ENCODE peak calls at places on chromosomes 16 and 17, in five cellular contexts. One of them, this sample, is unnamed.

GRCh38 chr16:66878067-66878466 is 2.2 kb upstream of the PDP2 start:
- DNase-seq in NCI-H460: no peak
- DNase-seq in NCI-H69: no peak
- DNase-seq in NCI-H187 treated with DMSO at 0.1 percent for 48 hours: no peak
- DNase-seq in Peyer's patch: no peak
- DNase-seq in this sample: no peak

GRCh38 chr16:54595636-54596035 is 309.0 kb upstream of the IRX3 start:
- DNase-seq in NCI-H460: no peak
- DNase-seq in NCI-H69: peak; percentile 63
- DNase-seq in NCI-H187 treated with DMSO at 0.1 percent for 48 hours: no peak
- DNase-seq in Peyer's patch: no peak
- DNase-seq in this sample: no peak

GRCh38 chr17:17147821-17148220 is 58.3 kb downstream of the PLD6 start:
- DNase-seq in NCI-H460: no peak
- DNase-seq in NCI-H69: no peak
- DNase-seq in NCI-H187 treated with DMSO at 0.1 percent for 48 hours: no peak
- DNase-seq in Peyer's patch: no peak
- DNase-seq in this sample: no peak

GRCh38 chr17:56297142-56297541 is 143.9 kb downstream of the ANKFN1 start:
- DNase-seq in NCI-H460: no peak
- DNase-seq in NCI-H69: no peak
- DNase-seq in NCI-H187 treated with DMSO at 0.1 percent for 48 hours: no peak
- DNase-seq in Peyer's patch: no peak
- DNase-seq in this sample: no peak

GRCh38 chr17:73142763-73143395 is 21.9 kb upstream of the SSTR2 start:
- DNase-seq in NCI-H460: no peak
- DNase-seq in NCI-H69: no peak
- DNase-seq in NCI-H187 treated with DMSO at 0.1 percent for 48 hours: no peak
- DNase-seq in Peyer's patch: no peak
- DNase-seq in this sample: no peak

GRCh38 chr17:66939461-66940114 is 24.9 kb upstream of the CACNG4 start:
- DNase-seq in NCI-H460: no peak
- DNase-seq in NCI-H69: peak; percentile 17
- DNase-seq in NCI-H187 treated with DMSO at 0.1 percent for 48 hours: no peak
- DNase-seq in Peyer's patch: no peak
- DNase-seq in this sample: no peak

GRCh38 chr16:22278841-22279240 is 18.4 kb upstream of the POLR3E start:
- DNase-seq in NCI-H460: no peak
- DNase-seq in NCI-H69: no peak
- DNase-seq in NCI-H187 treated with DMSO at 0.1 percent for 48 hours: no peak
- DNase-seq in Peyer's patch: no peak
- DNase-seq in this sample: no peak

GRCh38 chr17:48175692-48176450 is 68.3 kb downstream of the SNX11 start:
- DNase-seq in NCI-H460: no peak
- DNase-seq in NCI-H69: no peak
- DNase-seq in NCI-H187 treated with DMSO at 0.1 percent for 48 hours: no peak
- DNase-seq in Peyer's patch: no peak
- DNase-seq in this sample: no peak

GRCh38 chr16:10009691-10010090 is 172.5 kb downstream of the GRIN2A start:
- DNase-seq in NCI-H460: no peak
- DNase-seq in NCI-H69: no peak
- DNase-seq in NCI-H187 treated with DMSO at 0.1 percent for 48 hours: no peak
- DNase-seq in Peyer's patch: no peak
- DNase-seq in this sample: no peak

GRCh38 chr17:65078441-65079160 is 22.1 kb upstream of the GNA13 start:
- DNase-seq in NCI-H460: no peak
- DNase-seq in NCI-H69: no peak
- DNase-seq in NCI-H187 treated with DMSO at 0.1 percent for 48 hours: no peak
- DNase-seq in Peyer's patch: no peak
- DNase-seq in this sample: no peak

GRCh38 chr17:57442914-57443571 is 186.7 kb downstream of the MSI2 start:
- DNase-seq in NCI-H460: no peak
- DNase-seq in NCI-H69: peak; percentile 86
- DNase-seq in NCI-H187 treated with DMSO at 0.1 percent for 48 hours: no peak
- DNase-seq in Peyer's patch: no peak
- DNase-seq in this sample: no peak